ENCODE peak calls at places on chromosomes 3 and 15, in eight cellular contexts. I is DMS153, O is GDM1, T is A549, B is mesendoderm, J is T47D, F is T-helper 1 cell, R is hippocampal formation. E is an unnamed sample.

GRCh38 chr15:66115568-66116206 is 137.9 kb downstream of the MEGF11 start:
- DNase-seq in I (peak), O (no peak), T (no peak), B (peak), J (no peak), F (no peak), R (no peak), E (no peak)

GRCh38 chr3:172591876-172592771 is 68.9 kb upstream of the TNFSF10 start:
- DNase-seq in I (no peak), O (peak), T (no peak), B (no peak), J (no peak), F (peak), R (no peak), E (no peak)

GRCh38 chr3:135100349-135100741 is 305.3 kb downstream of the EPHB1 start:
- DNase-seq in I (peak), O (no peak), T (no peak), B (no peak), J (no peak), F (no peak), R (no peak), E (no peak)

GRCh38 chr3:52366527-52366926 is 50.4 kb downstream of the DNAH1 start:
- DNase-seq in I (no peak), O (no peak), T (no peak), B (no peak), J (no peak), F (no peak), R (peak), E (no peak)

GRCh38 chr15:70424937-70425411 is 327.3 kb upstream of the TLE3 start:
- DNase-seq in I (no peak), O (peak), T (no peak), B (no peak), J (no peak), F (no peak), R (no peak), E (no peak)

GRCh38 chr3:75272708-75273107 is 391.4 kb upstream of the FRG2C start:
- DNase-seq in I (no peak), O (no peak), T (no peak), B (no peak), J (no peak), F (no peak), R (no peak), E (no peak)

GRCh38 chr15:47843124-47843663 is 125.9 kb downstream of the SEMA6D start:
- DNase-seq in I (no peak), O (no peak), T (no peak), B (peak), J (no peak), F (no peak), R (no peak), E (no peak)

GRCh38 chr3:158808697-158809096 is 6.8 kb downstream of the MFSD1 start:
- DNase-seq in I (no peak), O (no peak), T (no peak), B (peak), J (no peak), F (no peak), R (no peak), E (no peak)

GRCh38 chr3:184177331-184177731 is 2.7 kb downstream of the AP2M1 start:
- DNase-seq in I (no peak), O (no peak), T (no peak), B (peak), J (no peak), F (no peak), R (no peak), E (peak)

GRCh38 chr15:26166429-26166828 is 303.3 kb upstream of the ATP10A start:
- DNase-seq in I (no peak), O (no peak), T (no peak), B (no peak), J (no peak), F (no peak), R (no peak), E (no peak)

GRCh38 chr15:83658406-83658805 is 4.5 kb downstream of the ADAMTSL3 start:
- DNase-seq in I (no peak), O (no peak), T (no peak), B (no peak), J (no peak), F (no peak), R (no peak), E (no peak)